ENCODE peak calls at places on chromosomes 3 and 15, in five cellular contexts. P is foreskin keratinocyte, M is GM10248, X is upper lobe of right lung, J is lower lobe of right lung. D is an unnamed sample.

GRCh38 chr3:95797081-95797480 is 1017.3 kb upstream of the EPHA6 start:
- DNase-seq in P (no peak), M (no peak), X (no peak), J (no peak), D (no peak)

GRCh38 chr3:102206506-102207145 is 228.2 kb upstream of the ZPLD1 start:
- DNase-seq in P (peak), M (no peak), X (peak), J (peak), D (no peak)

GRCh38 chr3:157442729-157443128 is 6.1 kb downstream of the PTX3 start:
- DNase-seq in P (no peak), M (no peak), X (no peak), J (no peak), D (no peak)

GRCh38 chr3:104180906-104181305 is 1185.8 kb upstream of the ALCAM start:
- DNase-seq in P (no peak), M (no peak), X (no peak), J (no peak), D (no peak)

GRCh38 chr15:37789881-37790280 is 144.6 kb upstream of the TMCO5A start:
- DNase-seq in P (peak), M (no peak), X (no peak), J (no peak), D (no peak)

GRCh38 chr15:57911247-57911646 is 154.3 kb downstream of the ALDH1A2 start:
- DNase-seq in P (no peak), M (no peak), X (no peak), J (no peak), D (no peak)

GRCh38 chr3:6526321-6526720 is 334.6 kb upstream of the GRM7 start:
- DNase-seq in P (peak), M (no peak), X (no peak), J (no peak), D (no peak)

GRCh38 chr15:66797921-66798320 is 95.9 kb downstream of the SMAD6 start:
- DNase-seq in P (no peak), M (no peak), X (no peak), J (no peak), D (no peak)

GRCh38 chr3:174355505-174355904 is 503.6 kb upstream of the NAALADL2 start:
- DNase-seq in P (peak), M (no peak), X (no peak), J (no peak), D (no peak)

GRCh38 chr3:104909188-104909587 is 457.5 kb upstream of the ALCAM start:
- DNase-seq in P (peak), M (no peak), X (no peak), J (no peak), D (no peak)

GRCh38 chr15:49468440-49468839 is 45.4 kb downstream of the FGF7 start:
- DNase-seq in P (no peak), M (no peak), X (no peak), J (no peak), D (no peak)
- TF ChIP-seq CTCF in P (no peak), M (no peak), X (no peak), J (no peak), D (no peak)

GRCh38 chr15:48717458-48717857 is 71.9 kb upstream of the FBN1 start:
- DNase-seq in P (no peak), M (no peak), X (no peak), J (no peak), D (no peak)
- TF ChIP-seq CTCF in P (peak), M (no peak), X (no peak), J (no peak), D (peak)

DNA sequence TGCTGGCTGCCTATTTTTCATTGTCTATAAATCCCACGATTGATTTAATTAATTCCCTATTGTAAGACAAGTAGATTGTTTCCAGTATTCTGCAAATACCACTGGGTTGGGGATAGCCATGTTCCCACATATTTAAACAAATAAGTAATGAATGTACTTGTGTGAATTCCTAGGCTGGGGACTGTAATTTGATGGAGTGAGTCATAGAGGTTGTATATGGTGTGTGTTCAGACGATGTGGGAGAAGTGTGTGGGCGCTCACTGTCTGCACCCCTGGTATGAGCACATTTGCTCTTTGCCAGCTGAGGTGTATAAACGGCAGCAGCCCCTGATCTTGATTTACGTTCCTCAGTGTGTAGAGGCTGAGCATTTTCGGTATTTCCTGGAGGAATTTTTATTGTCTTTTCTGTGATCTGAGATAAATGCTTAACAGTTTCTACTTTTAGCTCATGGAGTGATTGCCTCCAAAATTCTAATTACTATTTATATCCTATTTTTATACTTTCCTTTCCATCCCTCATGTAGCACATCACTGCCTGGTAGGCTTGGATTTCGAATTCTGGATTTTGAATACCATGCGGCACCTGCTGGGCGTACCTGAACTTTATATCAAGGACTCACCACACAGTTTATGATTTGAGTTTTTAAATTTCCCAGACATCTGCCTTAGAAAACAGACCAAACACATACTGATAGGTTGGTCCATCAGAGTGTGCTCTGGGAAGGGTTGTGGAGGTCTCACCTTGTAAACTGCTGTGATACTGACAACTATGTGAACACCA is 6.2 kb downstream of the TRAK1 start:
- DNase-seq in P (peak), M (no peak), X (no peak), J (no peak), D (no peak)
- TF ChIP-seq CTCF in P (peak), M (no peak), X (no peak), J (no peak), D (no peak)

GRCh38 chr15:56491110-56491722 is 26.3 kb upstream of the MNS1 start:
- DNase-seq in P (peak), M (peak), X (no peak), J (no peak), D (no peak)
- TF ChIP-seq CTCF in P (peak), M (peak), X (peak), J (peak), D (peak)

D was measured in osteocyte.